ENCODE peak calls at places on chromosome 22, in seven cellular contexts. R is aorta; P is OCI-LY7; W is CD8-positive, alpha-beta T cell; L is psoas muscle; I is transverse colon; Y is GM23248. X is an unnamed sample. For H3K4me1, the result is how much of the 10 kb centered on the place peaks cover.

GRCh38 chr22:50723991-50724390 is 14.0 kb upstream of the ACR start:
- DNase-seq in W (no peak), I (no peak), R (no peak), L (no peak), P (peak), Y (no peak), X (no peak)

GRCh38 chr22:43305806-43306205 is 37.4 kb downstream of the SCUBE1 start:
- DNase-seq in R (no peak), P (no peak), Y (no peak), I (no peak), L (no peak), W (no peak), X (no peak)

GRCh38 chr22:19848298-19849224 is 6.1 kb downstream of the GNB1L start:
- DNase-seq in R (no peak), W (no peak), Y (peak), P (no peak), L (peak), I (peak), X (peak)

GRCh38 chr22:27639180-27640086 is 162.1 kb downstream of the MN1 start:
- DNase-seq in P (no peak), Y (no peak), L (peak), R (peak), W (no peak), I (no peak), X (no peak)

GRCh38 chr22:43449205-43449830 is 37.5 kb downstream of the MPPED1 start:
- DNase-seq in R (peak), L (no peak), Y (no peak), I (no peak), P (no peak), W (no peak), X (no peak)

GRCh38 chr22:24432059-24432853 is 4.9 kb downstream of the ADORA2A start:
- DNase-seq in P (peak), L (peak), R (peak), W (peak), I (peak), Y (peak), X (peak)

GRCh38 chr22:32836286-32836859 is 34.9 kb downstream of the TIMP3 start:
- DNase-seq in I (no peak), P (peak), R (no peak), Y (peak), W (no peak), L (no peak), X (no peak)

GRCh38 chr22:48662476-48663150 is 1165.1 kb downstream of the BRD1 start:
- DNase-seq in Y (no peak), W (no peak), L (peak), I (no peak), P (no peak), R (no peak), X (no peak)

GRCh38 chr22:18023509-18024275 is 669 bp downstream of the MICAL3 start:
- DNase-seq in P (peak), L (peak), R (peak), Y (peak), I (peak), W (no peak), X (peak)

GRCh38 chr22:36644333-36644757 is 59.2 kb downstream of the CACNG2 start:
- DNase-seq in I (no peak), R (no peak), P (peak), W (no peak), L (no peak), Y (peak), X (no peak)

GRCh38 chr22:36871669-36872081 is 10.9 kb downstream of the NCF4 start:
- DNase-seq in L (no peak), Y (peak), I (no peak), R (no peak), P (no peak), W (no peak), X (no peak)

GRCh38 chr22:25749420-25750169 is 7.6 kb downstream of the MYO18B start:
- DNase-seq in I (no peak), Y (no peak), R (no peak), P (no peak), L (no peak), W (no peak), X (no peak)

GRCh38 chr22:49647346-49648026 is 180.2 kb downstream of the BRD1 start:
- DNase-seq in R (no peak), Y (no peak), P (peak), W (no peak), I (no peak), L (no peak), X (peak)

GRCh38 chr22:32920734-32921133 is 119.2 kb downstream of the TIMP3 start:
- DNase-seq in R (no peak), W (no peak), P (no peak), I (no peak), Y (no peak), L (no peak), X (no peak)

GRCh38 chr22:47776329-47776728 is 1013.9 kb downstream of the TBC1D22A start:
- DNase-seq in P (no peak), Y (no peak), R (no peak), I (no peak), W (no peak), L (no peak), X (no peak)

GRCh38 chr22:41528938-41529561 is 15.2 kb downstream of the POLR3H start:
- DNase-seq in Y (no peak), P (no peak), L (no peak), R (no peak), W (no peak), I (no peak), X (no peak)

GRCh38 chr22:49310354-49310753 is 517.3 kb downstream of the BRD1 start:
- DNase-seq in R (peak), Y (no peak), W (no peak), I (no peak), P (no peak), L (no peak), X (no peak)

GRCh38 chr22:19700790-19701419 is 13.4 kb upstream of the SEPTIN5 start:
- DNase-seq in I (no peak), L (no peak), R (no peak), P (no peak), Y (no peak), W (no peak), X (no peak)

GRCh38 chr22:47929646-47930185 is 1167.3 kb downstream of the TBC1D22A start:
- DNase-seq in P (no peak), W (no peak), I (no peak), L (no peak), R (no peak), Y (no peak), X (no peak)

GRCh38 chr22:24002849-24003248 is 2.4 kb downstream of the GSTT4 start:
- DNase-seq in L (no peak), W (no peak), P (no peak), Y (no peak), I (no peak), R (no peak), X (no peak)

GRCh38 chr22:24536089-24536488 is 18.8 kb downstream of the GUCD1 start:
- DNase-seq in R (no peak), I (no peak), W (no peak), Y (no peak), L (no peak), P (no peak), X (no peak)

GRCh38 chr22:25351631-25352293 is 132.3 kb downstream of the CRYBB2 start:
- DNase-seq in I (no peak), R (no peak), L (no peak), P (no peak), W (no peak), Y (no peak), X (peak)

GRCh38 chr22:43855431-43855830 is 6.9 kb downstream of the SULT4A1 start:
- DNase-seq in P (no peak), Y (no peak), L (peak), R (peak), I (no peak), W (no peak), X (no peak)

DNA sequence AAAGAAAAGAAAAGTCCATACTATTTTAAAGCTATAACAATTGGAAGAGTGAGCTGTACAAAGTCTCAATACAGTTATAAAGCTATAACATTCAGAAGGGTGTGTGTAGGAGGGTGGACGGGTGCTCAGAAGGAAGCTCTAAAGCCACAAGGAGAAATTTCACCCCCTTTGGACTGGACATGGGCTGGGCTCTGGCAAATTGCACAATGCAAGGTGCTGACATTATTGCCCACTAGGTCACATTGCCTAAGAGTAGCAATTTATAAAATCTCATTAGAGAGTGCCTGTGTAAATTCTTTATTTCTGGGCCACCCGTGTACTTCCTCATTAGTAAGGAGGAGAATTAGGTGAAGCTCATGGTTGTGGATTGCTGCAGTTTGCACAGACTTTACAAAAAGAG is 5.7 kb upstream of the APOBEC3A start:
- DNase-seq in P (no peak), R (no peak), Y (no peak), W (no peak), I (peak), L (no peak), X (no peak)
- H3K4me1 ChIP-seq in P (under half), R (under half), Y (under half), W (under half), I (under half), L (under half), X (under half)

GRCh38 chr22:31566484-31566883 is 70.1 kb downstream of the SFI1 start:
- DNase-seq in Y (no peak), I (no peak), R (no peak), P (no peak), L (no peak), W (no peak), X (no peak)

GRCh38 chr22:31561970-31562369 is 65.6 kb downstream of the SFI1 start:
- DNase-seq in R (no peak), L (no peak), I (no peak), W (no peak), P (no peak), Y (no peak), X (no peak)

GRCh38 chr22:31567196-31567595 is 70.9 kb downstream of the SFI1 start:
- DNase-seq in W (no peak), P (no peak), L (no peak), Y (no peak), R (no peak), I (no peak), X (no peak)

GRCh38 chr22:31556627-31557203 is 60.4 kb downstream of the SFI1 start:
- DNase-seq in I (no peak), W (no peak), R (no peak), Y (peak), P (peak), L (no peak), X (no peak)

GRCh38 chr22:31561238-31561887 is 65.0 kb downstream of the SFI1 start:
- DNase-seq in L (peak), R (peak), P (peak), I (peak), W (peak), Y (peak), X (peak)
- H3K4me1 ChIP-seq in L (under half), R (under half), P (under half), I (under half), W (under half), Y (under half), X (under half)

GRCh38 chr22:46116491-46116958 is 33.8 kb upstream of the PPARA start:
- DNase-seq in P (peak), W (peak), Y (peak), R (peak), L (peak), I (peak), X (peak)
- H3K4me1 ChIP-seq in P (under half), W (under half), Y (under half), R (under half), L (under half), I (under half), X (under half)

GRCh38 chr22:39234867-39235687 is 9.7 kb downstream of the PDGFB start:
- DNase-seq in R (no peak), I (peak), W (no peak), P (no peak), L (peak), Y (no peak), X (peak)

GRCh38 chr22:39233736-39234120 is 11.1 kb downstream of the PDGFB start:
- DNase-seq in W (no peak), P (no peak), L (peak), I (no peak), Y (no peak), R (no peak), X (no peak)

GRCh38 chr22:39232806-39233735 is 11.7 kb downstream of the PDGFB start:
- DNase-seq in R (no peak), I (no peak), L (peak), W (no peak), P (no peak), Y (no peak), X (no peak)

GRCh38 chr22:39232246-39232645 is 12.5 kb downstream of the PDGFB start:
- DNase-seq in R (no peak), I (no peak), P (no peak), W (no peak), L (peak), Y (no peak), X (no peak)

DNA sequence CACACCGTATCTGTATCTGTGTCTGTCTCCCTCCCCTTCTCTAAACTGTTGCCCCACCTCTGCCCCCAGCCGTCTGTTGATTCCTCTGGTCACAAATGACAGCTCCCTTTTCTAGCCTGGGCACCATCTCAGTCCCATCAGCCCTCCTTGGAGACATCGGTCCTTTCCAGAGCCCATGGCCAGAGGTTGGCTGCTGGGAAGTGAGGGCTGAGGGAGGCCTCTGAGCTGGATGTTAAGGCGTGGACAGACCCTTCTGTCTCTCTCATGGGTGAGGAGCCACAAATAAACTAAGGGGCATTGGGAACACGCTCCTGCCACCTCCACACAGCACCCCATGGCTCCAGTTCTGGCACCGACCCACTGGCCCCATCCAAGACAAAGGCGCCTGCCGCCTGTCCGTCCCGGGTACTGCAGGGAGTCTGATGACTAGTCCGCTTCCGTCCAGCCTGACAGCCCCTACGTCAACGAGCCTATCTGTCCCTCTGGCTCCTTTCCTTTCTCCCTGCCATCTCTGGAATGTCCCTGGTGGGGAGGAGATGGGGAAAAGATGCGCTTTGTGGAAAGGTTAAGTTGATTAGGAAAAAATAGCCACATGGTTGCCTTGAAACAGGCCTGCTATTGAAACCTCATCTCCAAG is 10.5 kb downstream of the PDGFB start:
- DNase-seq in R (no peak), I (no peak), P (no peak), Y (no peak), W (no peak), L (peak), X (peak)
- H3K4me1 ChIP-seq in R (under half), I (under half), P (under half), Y (under half), W (under half), L (half or more), X (under half)

GRCh38 chr22:29270475-29271271 is 2.6 kb downstream of the EWSR1 start:
- DNase-seq in Y (peak), W (no peak), R (no peak), P (peak), I (no peak), L (no peak), X (no peak)

GRCh38 chr22:29267858-29268510 is at the start of the genes EWSR1 and RHBDD3:
- DNase-seq in W (peak), L (peak), P (peak), I (peak), Y (peak), R (peak), X (peak)

GRCh38 chr22:29269731-29270474 is 1.8 kb downstream of the EWSR1 start:
- DNase-seq in I (no peak), W (no peak), P (peak), L (no peak), R (no peak), Y (peak), X (no peak)

GRCh38 chr22:29268511-29269229 is 602 bp downstream of the EWSR1 start:
- DNase-seq in I (peak), P (peak), W (peak), R (peak), Y (peak), L (peak), X (peak)

DNA sequence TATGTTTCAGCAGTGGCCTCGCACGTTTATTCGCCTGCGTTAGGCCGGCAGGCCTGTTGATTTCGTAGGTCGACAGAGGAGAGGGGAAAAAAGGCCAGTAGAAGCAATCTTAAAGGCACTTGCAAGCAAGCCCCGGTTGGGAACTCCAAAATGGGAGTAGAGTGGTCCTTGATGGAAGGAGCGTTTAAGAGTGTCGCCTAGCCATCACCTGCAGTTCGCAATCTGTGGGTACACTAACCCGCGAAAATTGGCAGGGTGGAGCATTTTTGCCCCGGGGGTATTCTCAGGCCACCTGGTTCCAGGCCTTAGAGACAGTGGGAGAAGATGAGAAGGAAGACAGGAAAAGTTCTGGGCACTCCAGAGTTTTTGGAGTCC is 1.1 kb downstream of the EWSR1 start:
- DNase-seq in Y (peak), W (no peak), I (no peak), P (peak), L (no peak), R (no peak), X (no peak)
- H3K4me1 ChIP-seq in Y (under half), W (half or more), I (under half), P (under half), L (half or more), R (under half), X (under half)

GRCh38 chr22:35620624-35621245 is 3.6 kb upstream of the MB start:
- DNase-seq in W (no peak), R (peak), L (peak), Y (peak), I (no peak), P (no peak), X (no peak)
- H3K4me1 ChIP-seq in W (under half), R (under half), L (half or more), Y (under half), I (under half), P (under half), X (under half)

X was measured in right lobe of liver.